ENCODE peak calls at places on chromosomes 4 and X, in four cellular contexts. B is iPS-NIHi11; R is stimulated activated CD8-positive, alpha-beta memory T cell treated with anti-CD3 and anti-CD28 coated beads, Interleukin-2, amount 100 ng/mL, for 48 hours; O is fibroblast of pulmonary artery. G is an unnamed sample.

GRCh38 chr4:153143527-153144348 is 60.5 kb upstream of the TRIM2 start:
- DNase-seq in B (no peak), R (no peak), O (no peak), G (peak; percentile 54)

GRCh38 chrX:26918633-26919032 is 544.5 kb downstream of the PPP4R3C start:
- DNase-seq in B (peak; percentile 32), R (no peak), O (peak; percentile 18), G (peak; percentile 31)

GRCh38 chr4:92304073-92304472 is 307 bp downstream of the GRID2 start:
- DNase-seq in B (peak; percentile 17), R (no peak), O (peak; percentile 13), G (no peak)

GRCh38 chr4:123869517-123870282 is 473.1 kb downstream of the SPRY1 start:
- DNase-seq in B (no peak), R (no peak), O (no peak), G (no peak)

GRCh38 chrX:16739574-16739973 is 20.2 kb downstream of the SYAP1 start:
- DNase-seq in B (no peak), R (no peak), O (no peak), G (no peak)

GRCh38 chr4:89482248-89482647 is 174.6 kb upstream of the GPRIN3 start:
- DNase-seq in B (peak; percentile 65), R (no peak), O (peak; percentile 70), G (peak; percentile 88)

GRCh38 chr4:171834640-171835039 is 21.4 kb downstream of the GALNTL6 start:
- DNase-seq in B (no peak), R (no peak), O (no peak), G (no peak)

GRCh38 chrX:103356023-103356798 is at the start of gene TCEAL9:
- DNase-seq in B (peak; percentile 41), R (no peak), O (peak; percentile 90), G (peak; percentile 79)

GRCh38 chr4:164768516-164768915 is 14.6 kb downstream of the SMIM31 start:
- DNase-seq in B (no peak), R (no peak), O (peak; percentile 18), G (no peak)

GRCh38 chr4:87465739-87466366 is 43.5 kb downstream of the NUDT9 start:
- DNase-seq in B (no peak), R (no peak), O (peak; percentile 75), G (peak; percentile 53)

GRCh38 chrX:49117597-49117996 is 5.9 kb downstream of the GPKOW start:
- DNase-seq in B (no peak), R (no peak), O (no peak), G (no peak)

GRCh38 chr4:110663738-110664444 is 41.0 kb upstream of the PITX2 start:
- DNase-seq in B (no peak), R (no peak), O (no peak), G (no peak)

GRCh38 chr4:128275351-128275750 is 12.3 kb downstream of the PGRMC2 start:
- DNase-seq in B (no peak), R (no peak), O (no peak), G (no peak)

GRCh38 chr4:13347517-13348125 is 136.5 kb downstream of the RAB28 start:
- DNase-seq in B (no peak), R (no peak), O (no peak), G (no peak)

GRCh38 chr4:55184600-55185523 is 59.5 kb upstream of the KDR start:
- DNase-seq in B (no peak), R (peak; percentile 5), O (peak; percentile 72), G (no peak)

GRCh38 chrX:23434356-23434884 is 99.8 kb downstream of the PTCHD1 start:
- DNase-seq in B (no peak), R (no peak), O (peak; percentile 73), G (no peak)

GRCh38 chrX:154597221-154597620 is 12.3 kb downstream of the CTAG1A start:
- DNase-seq in B (no peak), R (no peak), O (no peak), G (no peak)

GRCh38 chrX:112877771-112878173 is 37.1 kb upstream of the AMOT start:
- DNase-seq in B (no peak), R (no peak), O (no peak), G (no peak)

GRCh38 chr4:56689661-56690060 is 8.6 kb upstream of the HOPX start:
- DNase-seq in B (no peak), R (no peak), O (no peak), G (peak; percentile 40)

GRCh38 chrX:115372026-115372610 is 82.6 kb downstream of the LUZP4 start:
- DNase-seq in B (peak; percentile 30), R (no peak), O (peak; percentile 78), G (peak; percentile 68)

GRCh38 chr4:101155368-101155767 is 192.0 kb downstream of the PPP3CA start:
- DNase-seq in B (peak; percentile 13), R (no peak), O (peak; percentile 40), G (peak; percentile 8)